ENCODE peak calls at places on chromosomes 5 and 9, in ten cellular contexts. G is astrocyte of the cerebellum, R is kidney, Y is fibroblast of lung, E is Calu3, V is astrocyte of the spinal cord, I is fibroblast of mammary gland, Q is A673, U is neural crest cell, Z is GM13977. X is an unnamed sample.

GRCh38 chr5:133873454-133873853 is 95.0 kb downstream of the C5orf15 start:
- DNase-seq in I (peak), G (no peak), U (no peak), V (peak), Y (no peak), Z (no peak), R (no peak), E (no peak), Q (no peak), X (peak)

GRCh38 chr5:102863764-102864560 is 108.9 kb downstream of the PAM start:
- DNase-seq in R (no peak), I (peak), E (no peak), U (no peak), G (no peak), Q (no peak), V (no peak), Y (no peak), Z (no peak), X (no peak)

GRCh38 chr5:13359326-13359725 is 585.2 kb downstream of the DNAH5 start:
- DNase-seq in V (peak), R (no peak), Y (no peak), Z (no peak), E (no peak), U (no peak), Q (no peak), I (peak), G (peak), X (no peak)

GRCh38 chr9:92680166-92681119 is 10.5 kb upstream of the IPPK start:
- DNase-seq in E (no peak), Y (no peak), R (no peak), I (peak), V (no peak), Q (peak), U (no peak), Z (no peak), G (no peak), X (no peak)

GRCh38 chr5:149837680-149838269 is 106.8 kb downstream of the PDE6A start:
- DNase-seq in Q (peak), I (peak), Z (peak), E (peak), G (peak), U (peak), Y (peak), R (no peak), V (peak), X (peak)

GRCh38 chr9:106885451-106885850 is 22.5 kb downstream of the ZNF462 start:
- DNase-seq in U (no peak), G (no peak), I (peak), R (no peak), V (peak), Q (no peak), E (peak), Y (peak), Z (no peak), X (no peak)

GRCh38 chr5:14071433-14071832 is 71.7 kb upstream of the TRIO start:
- DNase-seq in G (no peak), E (no peak), Q (no peak), Y (no peak), R (no peak), Z (no peak), I (no peak), V (no peak), U (no peak), X (no peak)

GRCh38 chr9:116276651-116277121 is 123.1 kb downstream of the PAPPA start:
- DNase-seq in R (peak), G (no peak), I (no peak), Y (no peak), E (no peak), Q (no peak), Z (no peak), U (no peak), V (peak), X (no peak)

GRCh38 chr5:61811052-61811451 is 479.0 kb downstream of the ZSWIM6 start:
- DNase-seq in E (no peak), Y (no peak), V (no peak), Q (no peak), Z (no peak), I (peak), R (no peak), G (no peak), U (no peak), X (no peak)

GRCh38 chr9:79256691-79257213 is 315.0 kb upstream of the TLE4 start:
- DNase-seq in Q (peak), V (peak), G (peak), I (peak), R (peak), U (peak), Z (no peak), E (no peak), Y (peak), X (no peak)

GRCh38 chr5:117414926-117415325 is 840.3 kb upstream of the SEMA6A start:
- DNase-seq in E (no peak), V (no peak), Z (no peak), I (no peak), Q (no peak), G (no peak), Y (no peak), U (no peak), R (no peak), X (no peak)

GRCh38 chr5:9869616-9870288 is 239.6 kb upstream of the TAS2R1 start:
- DNase-seq in Q (no peak), R (no peak), Y (peak), U (no peak), Z (no peak), V (peak), I (peak), E (no peak), G (peak), X (no peak)

GRCh38 chr5:151811593-151812321 is 40.0 kb downstream of the G3BP1 start:
- DNase-seq in G (peak), V (peak), E (no peak), U (no peak), R (no peak), Z (no peak), Y (peak), Q (no peak), I (peak), X (no peak)

GRCh38 chr9:20624201-20625002 is 2.1 kb upstream of the MLLT3 start:
- DNase-seq in E (peak), G (peak), Y (peak), Q (peak), Z (peak), I (peak), R (no peak), U (peak), V (peak), X (peak)

GRCh38 chr9:109716631-109717030 is 63.4 kb upstream of the PALM2AKAP2 start:
- DNase-seq in Y (no peak), I (no peak), Q (no peak), E (no peak), G (no peak), V (no peak), Z (no peak), U (no peak), R (no peak), X (no peak)

GRCh38 chr9:129665008-129665771 is at the start of gene PRRX2:
- DNase-seq in V (peak), G (no peak), Z (peak), U (peak), Y (no peak), I (no peak), R (no peak), Q (peak), E (no peak), X (peak)

GRCh38 chr5:18114161-18114802 is 480.0 kb downstream of the TAF11L14 start:
- DNase-seq in U (no peak), R (no peak), Q (no peak), E (no peak), Z (no peak), Y (no peak), V (no peak), G (no peak), I (no peak), X (no peak)

DNA sequence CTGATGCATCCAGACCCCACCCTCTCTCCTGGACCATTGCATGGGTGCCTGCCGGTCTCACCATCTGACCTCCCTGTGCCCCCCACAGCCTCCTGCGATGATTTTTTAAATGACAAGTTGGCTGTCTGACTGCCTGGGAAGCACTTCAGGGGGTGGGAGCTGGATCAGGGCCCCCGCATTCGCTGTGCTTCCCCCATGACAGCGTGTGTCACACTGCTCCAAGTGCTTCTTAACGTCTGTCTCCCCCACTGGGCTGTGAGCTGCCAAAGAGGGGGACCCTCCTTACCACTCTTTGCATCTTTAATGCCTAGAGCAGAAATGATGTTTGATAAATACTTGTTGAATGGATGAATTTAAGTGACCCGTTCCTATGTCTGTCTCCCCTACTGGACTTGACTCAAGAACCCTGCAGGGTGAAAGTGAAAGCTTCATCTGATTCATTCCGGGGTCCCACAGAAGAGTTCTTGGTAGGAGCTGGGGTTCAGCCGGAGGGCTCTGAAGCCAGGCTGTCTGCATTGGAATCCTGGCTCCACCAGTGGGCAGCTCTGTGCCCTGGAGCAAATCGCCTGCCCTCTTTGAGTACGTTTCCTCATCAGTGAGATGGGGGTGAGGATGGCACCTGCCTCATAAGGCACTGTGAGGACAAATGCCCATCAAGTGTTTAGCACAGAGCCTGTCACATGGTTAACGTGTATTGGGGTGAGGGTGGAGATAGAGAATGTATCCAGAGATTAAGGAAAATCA is 7.6 kb upstream of the EGR1 start:
- DNase-seq in Z (no peak), R (no peak), E (no peak), Y (no peak), Q (no peak), V (no peak), U (no peak), I (no peak), G (no peak), X (no peak)
- TF ChIP-seq CTCF in Z (no peak), R (no peak), E (no peak), Y (no peak), Q (no peak), V (no peak), U (no peak), I (no peak), G (no peak), X (no peak)

DNA sequence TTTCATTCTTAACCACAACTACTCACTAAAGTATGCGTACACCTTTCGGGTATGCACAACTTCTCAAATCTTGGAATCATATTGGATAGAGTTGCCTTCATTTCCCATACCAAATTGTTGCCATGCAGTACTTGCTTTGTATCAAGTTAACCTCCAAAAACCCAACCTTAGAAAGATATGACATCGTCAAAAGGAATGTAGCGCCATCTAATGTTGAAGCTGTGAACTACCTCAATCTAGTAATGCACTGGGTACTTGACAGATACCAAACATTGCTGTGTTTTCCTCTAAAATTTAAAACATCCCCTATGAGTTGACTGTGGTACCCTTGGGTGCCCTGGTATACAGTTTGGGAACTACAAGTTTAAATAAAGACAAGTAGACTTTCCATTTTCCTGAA is 318.4 kb downstream of the ARL15 start:
- DNase-seq in R (no peak), I (peak), V (no peak), U (no peak), Q (peak), E (no peak), Y (peak), G (no peak), Z (no peak), X (peak)
- TF ChIP-seq CTCF in R (no peak), I (peak), V (peak), U (peak), Q (peak), E (no peak), Y (peak), G (peak), Z (peak), X (peak)

GRCh38 chr5:153148624-153148976 is 341.9 kb upstream of the GRIA1 start:
- DNase-seq in V (no peak), G (no peak), I (no peak), Z (no peak), U (no peak), Y (no peak), R (no peak), Q (no peak), E (no peak), X (no peak)
- TF ChIP-seq CTCF in V (no peak), G (no peak), I (no peak), Z (no peak), U (no peak), Y (no peak), R (no peak), Q (no peak), E (no peak), X (no peak)

DNA sequence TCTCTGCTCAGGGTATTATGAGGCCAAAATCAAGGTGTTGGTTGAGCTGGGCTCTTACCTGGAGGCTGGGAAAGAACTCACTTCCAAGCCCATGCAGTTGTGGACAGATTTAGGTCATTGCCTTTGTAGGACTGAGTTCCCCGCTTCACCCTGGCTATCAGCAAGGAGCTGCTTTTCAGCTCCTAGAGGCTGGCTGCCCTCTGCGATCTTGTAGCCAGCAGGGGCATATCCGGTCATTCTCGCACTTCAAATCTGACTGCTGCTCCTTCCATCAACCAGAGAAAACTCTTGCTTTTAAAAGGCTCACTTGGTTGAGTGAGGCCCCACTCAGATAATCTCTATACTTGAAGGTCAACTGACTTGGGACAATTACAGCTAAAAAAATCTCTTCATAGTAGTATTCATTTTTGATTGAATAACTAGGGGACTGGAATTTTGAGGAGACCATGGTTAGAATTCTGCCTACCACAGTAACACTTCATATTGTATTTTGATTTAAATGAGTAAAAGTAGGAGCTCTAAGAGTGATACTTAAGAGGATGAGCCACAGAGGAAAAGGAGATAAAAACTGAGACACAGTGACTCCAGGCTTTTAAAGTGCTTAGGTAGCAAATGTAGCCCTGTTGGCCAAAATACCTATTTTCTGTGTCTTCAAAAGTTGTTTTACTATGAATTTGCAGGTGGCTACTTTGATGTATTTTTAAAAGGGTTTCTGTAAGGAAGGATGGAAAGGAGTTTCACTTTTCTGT is 137.4 kb downstream of the CD180 start:
- DNase-seq in V (no peak), Q (no peak), Y (no peak), R (no peak), U (no peak), E (no peak), G (no peak), I (no peak), Z (no peak), X (no peak)
- TF ChIP-seq CTCF in V (no peak), Q (no peak), Y (no peak), R (no peak), U (no peak), E (no peak), G (no peak), I (no peak), Z (no peak), X (no peak)

DNA sequence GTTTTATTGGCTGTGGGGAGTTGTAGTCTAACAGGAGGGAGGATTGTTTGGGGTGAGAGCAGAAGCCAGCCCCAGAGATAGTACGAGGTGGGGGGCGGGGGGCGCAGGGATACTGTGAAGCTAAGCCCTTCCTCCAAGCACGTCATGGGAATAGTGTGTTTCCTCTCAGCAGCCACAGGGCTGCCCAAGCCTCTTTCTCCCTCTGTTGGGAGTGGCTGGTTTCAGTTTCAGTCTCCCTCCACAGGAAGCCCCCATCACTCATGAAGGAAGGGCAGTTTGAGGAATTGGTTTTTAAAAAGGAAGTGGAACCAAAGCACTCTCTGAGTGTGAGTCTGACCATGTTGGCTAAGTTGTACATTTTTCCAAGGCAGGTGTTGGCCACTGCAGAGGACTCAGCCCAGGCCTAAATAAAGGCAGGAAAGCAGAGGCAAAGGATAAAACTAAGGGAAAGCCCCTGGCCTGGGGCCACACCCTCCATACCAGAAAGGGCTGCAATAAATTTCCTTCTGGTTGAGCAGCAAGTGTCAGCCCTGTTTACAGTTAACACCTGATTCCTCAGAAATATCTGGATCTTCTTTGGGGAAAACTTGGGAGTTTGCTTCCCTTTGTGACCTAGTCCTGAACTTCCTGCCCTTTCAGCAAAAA is 3.2 kb downstream of the RAB24 start:
- DNase-seq in G (peak), Y (peak), Q (peak), I (peak), V (peak), Z (peak), R (no peak), U (no peak), E (peak), X (peak)
- TF ChIP-seq CTCF in G (peak), Y (peak), Q (no peak), I (peak), V (peak), Z (no peak), R (no peak), U (no peak), E (no peak), X (no peak)

GRCh38 chr5:144697847-144698262 is 527.2 kb downstream of the KCTD16 start:
- DNase-seq in E (no peak), Z (no peak), U (no peak), Y (peak), G (peak), V (peak), I (peak), Q (no peak), R (no peak), X (no peak)
- TF ChIP-seq CTCF in E (no peak), Z (no peak), U (no peak), Y (peak), G (peak), V (peak), I (no peak), Q (no peak), R (no peak), X (no peak)

DNA sequence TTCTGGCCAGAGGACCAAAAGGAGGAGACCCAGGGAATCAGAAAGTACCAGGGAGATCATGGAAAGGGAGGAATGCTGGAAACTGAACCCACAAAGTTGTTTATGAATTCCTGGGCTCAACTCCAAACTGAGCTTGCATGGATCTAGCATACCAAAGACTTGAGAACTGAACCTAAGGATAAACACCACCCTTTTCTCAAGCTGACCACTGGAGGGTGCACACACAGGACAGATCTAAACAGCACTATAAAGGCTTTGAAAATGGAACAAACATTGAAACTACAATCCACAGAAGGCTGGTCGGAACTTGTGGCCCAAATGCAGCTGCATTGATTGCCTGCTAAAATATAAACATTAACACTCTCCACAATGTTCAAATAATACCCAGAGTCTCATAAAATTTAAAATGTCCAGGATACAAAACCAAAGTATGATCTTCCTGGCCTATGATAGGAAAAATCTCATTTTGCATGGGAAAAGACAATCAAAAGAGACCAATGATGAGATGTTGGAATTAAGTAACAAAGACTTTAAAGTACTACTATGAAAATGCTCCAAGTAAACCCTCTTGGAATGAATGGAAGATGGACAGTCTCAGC is 15.6 kb upstream of the IRF1 start:
- DNase-seq in R (no peak), U (no peak), E (peak), Q (peak), G (peak), Y (peak), I (peak), V (peak), Z (peak), X (peak)
- TF ChIP-seq CTCF in R (peak), U (peak), E (peak), Q (peak), G (peak), Y (peak), I (peak), V (peak), Z (peak), X (peak)

GRCh38 chr5:1524799-1525623 is 1.3 kb upstream of the LPCAT1 start:
- DNase-seq in R (peak), V (no peak), U (no peak), Q (no peak), E (no peak), Y (no peak), I (no peak), G (no peak), Z (no peak), X (no peak)

GRCh38 chr5:1523480-1523792 is 324 bp downstream of the LPCAT1 start:
- DNase-seq in Z (peak), Y (no peak), V (no peak), U (no peak), Q (no peak), R (no peak), E (no peak), I (no peak), G (no peak), X (no peak)

GRCh38 chr5:1522601-1523479 is 920 bp downstream of the LPCAT1 start:
- DNase-seq in U (no peak), Z (no peak), V (no peak), G (no peak), E (no peak), I (no peak), R (peak), Q (peak), Y (no peak), X (no peak)

GRCh38 chr5:1524481-1524798 is 680 bp upstream of the LPCAT1 start:
- DNase-seq in R (peak), E (no peak), V (no peak), I (no peak), Y (no peak), U (no peak), G (no peak), Z (no peak), Q (no peak), X (no peak)

DNA sequence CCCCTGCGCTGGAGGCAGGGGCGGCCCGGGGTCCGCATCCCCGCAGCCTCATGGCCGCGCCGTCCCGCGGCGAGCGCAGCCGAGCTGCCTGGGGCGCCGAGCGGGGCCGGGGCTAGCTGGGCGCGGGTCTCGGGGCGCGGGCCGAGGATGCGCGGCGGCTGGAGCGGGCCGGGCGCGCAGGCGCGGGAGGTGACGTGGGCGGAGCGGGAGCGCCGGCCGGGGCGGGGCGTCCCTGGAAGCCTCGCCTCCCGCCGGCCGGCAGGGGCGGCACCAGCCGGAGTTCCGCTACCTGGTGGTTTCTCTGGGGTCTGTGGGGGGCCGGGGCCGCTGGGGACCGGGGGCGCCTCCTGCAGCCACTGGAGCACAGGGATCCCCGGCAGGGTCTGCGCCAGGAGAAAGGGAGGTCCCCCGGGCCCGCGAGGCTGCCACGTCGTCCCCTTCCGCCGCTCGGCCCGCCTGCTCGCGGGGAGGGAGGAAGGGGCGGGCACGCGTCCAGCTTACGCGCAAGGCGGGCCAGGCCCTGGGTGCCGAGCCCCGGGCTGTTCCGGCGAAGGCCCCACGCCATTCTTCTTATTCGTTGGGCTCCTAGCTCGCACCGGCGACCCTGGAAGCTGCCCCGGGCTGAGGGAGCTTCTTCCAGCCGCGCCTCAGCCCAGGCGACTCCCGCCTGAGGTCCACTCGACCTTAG is at the start of gene LPCAT1:
- DNase-seq in Q (peak), G (no peak), Y (peak), V (peak), R (peak), U (peak), E (peak), Z (peak), I (peak), X (peak)
- TF ChIP-seq CTCF in Q (no peak), G (no peak), Y (no peak), V (peak), R (no peak), U (peak), E (peak), Z (no peak), I (no peak), X (no peak)

X was measured in activated CD8-positive, alpha-beta T cell treated with anti-CD3 and anti-CD28 coated beads for 36 hours.